ENCODE peak calls at places on chromosomes 11 and 22, in six cellular contexts. One of them, this sample, is unnamed.

GRCh38 chr22:46000081-46001027 is 23.4 kb upstream of the WNT7B start:
- DNase-seq in fibroblast of lung: no peak
- DNase-seq in fibroblast of mammary gland: no peak
- DNase-seq in AG10803: no peak
- DNase-seq in right lobe of liver: peak
- DNase-seq in HCT116: no peak
- DNase-seq in this sample: no peak

GRCh38 chr11:11076276-11076675 is 218.4 kb upstream of the ZBED5 start:
- DNase-seq in AG10803: no peak
- DNase-seq in fibroblast of mammary gland: no peak
- DNase-seq in right lobe of liver: no peak
- DNase-seq in fibroblast of lung: no peak
- DNase-seq in HCT116: no peak
- DNase-seq in this sample: no peak

GRCh38 chr11:105244157-105244820 is 104.7 kb upstream of the CARD18 start:
- DNase-seq in right lobe of liver: no peak
- DNase-seq in HCT116: peak
- DNase-seq in fibroblast of mammary gland: peak
- DNase-seq in fibroblast of lung: peak
- DNase-seq in AG10803: peak
- DNase-seq in this sample: peak

GRCh38 chr22:46148336-46148735 is 2.0 kb upstream of the PPARA start:
- DNase-seq in AG10803: no peak
- DNase-seq in HCT116: no peak
- DNase-seq in right lobe of liver: peak
- DNase-seq in fibroblast of mammary gland: no peak
- DNase-seq in fibroblast of lung: no peak
- DNase-seq in this sample: no peak

GRCh38 chr11:1073261-1073724 is 1.4 kb upstream of the MUC2 start:
- DNase-seq in fibroblast of lung: peak
- DNase-seq in AG10803: peak
- DNase-seq in HCT116: peak
- DNase-seq in fibroblast of mammary gland: peak
- DNase-seq in right lobe of liver: peak
- DNase-seq in this sample: no peak

GRCh38 chr11:129418039-129418438 is 42.4 kb downstream of the BARX2 start:
- DNase-seq in fibroblast of mammary gland: no peak
- DNase-seq in right lobe of liver: no peak
- DNase-seq in AG10803: no peak
- DNase-seq in fibroblast of lung: no peak
- DNase-seq in HCT116: no peak
- DNase-seq in this sample: no peak

GRCh38 chr22:19554834-19555404 is 30.7 kb upstream of the CLDN5 start:
- DNase-seq in AG10803: peak
- DNase-seq in fibroblast of lung: peak
- DNase-seq in fibroblast of mammary gland: peak
- DNase-seq in HCT116: peak
- DNase-seq in right lobe of liver: no peak
- DNase-seq in this sample: no peak

GRCh38 chr11:126534141-126534805 is 178.8 kb downstream of the ST3GAL4 start:
- DNase-seq in fibroblast of lung: no peak
- DNase-seq in right lobe of liver: no peak
- DNase-seq in HCT116: no peak
- DNase-seq in fibroblast of mammary gland: no peak
- DNase-seq in AG10803: no peak
- DNase-seq in this sample: no peak

GRCh38 chr11:112693781-112694180 is 267.4 kb upstream of the NCAM1 start:
- DNase-seq in fibroblast of lung: no peak
- DNase-seq in fibroblast of mammary gland: no peak
- DNase-seq in AG10803: no peak
- DNase-seq in HCT116: no peak
- DNase-seq in right lobe of liver: no peak
- DNase-seq in this sample: no peak

GRCh38 chr11:61616443-61616842 is 35.6 kb upstream of the SYT7 start:
- DNase-seq in right lobe of liver: no peak
- DNase-seq in HCT116: no peak
- DNase-seq in fibroblast of lung: peak
- DNase-seq in AG10803: peak
- DNase-seq in fibroblast of mammary gland: peak
- DNase-seq in this sample: no peak

GRCh38 chr22:23356094-23356493 is 175.8 kb downstream of the BCR start:
- DNase-seq in AG10803: no peak
- DNase-seq in right lobe of liver: no peak
- DNase-seq in fibroblast of lung: no peak
- DNase-seq in fibroblast of mammary gland: no peak
- DNase-seq in HCT116: no peak
- DNase-seq in this sample: no peak

GRCh38 chr22:48840112-48840949 is 987.3 kb downstream of the BRD1 start:
- DNase-seq in fibroblast of lung: no peak
- DNase-seq in AG10803: no peak
- DNase-seq in fibroblast of mammary gland: no peak
- DNase-seq in HCT116: no peak
- DNase-seq in right lobe of liver: peak
- DNase-seq in this sample: no peak

GRCh38 chr22:42074153-42074750 is at the start of gene PHETA2:
- DNase-seq in right lobe of liver: no peak
- DNase-seq in HCT116: no peak
- DNase-seq in fibroblast of lung: peak
- DNase-seq in fibroblast of mammary gland: peak
- DNase-seq in AG10803: peak
- DNase-seq in this sample: no peak

GRCh38 chr22:42073568-42074152 is 388 bp upstream of the PHETA2 start:
- DNase-seq in AG10803: no peak
- DNase-seq in HCT116: no peak
- DNase-seq in fibroblast of lung: no peak
- DNase-seq in right lobe of liver: no peak
- DNase-seq in fibroblast of mammary gland: no peak
- DNase-seq in this sample: no peak

GRCh38 chr22:42072606-42073330 is 1.3 kb upstream of the PHETA2 start:
- DNase-seq in right lobe of liver: no peak
- DNase-seq in AG10803: no peak
- DNase-seq in HCT116: no peak
- DNase-seq in fibroblast of lung: no peak
- DNase-seq in fibroblast of mammary gland: no peak
- DNase-seq in this sample: no peak

GRCh38 chr22:42075277-42075676 is 1.2 kb downstream of the PHETA2 start:
- DNase-seq in fibroblast of lung: no peak
- DNase-seq in right lobe of liver: no peak
- DNase-seq in HCT116: no peak
- DNase-seq in fibroblast of mammary gland: no peak
- DNase-seq in AG10803: no peak
- DNase-seq in this sample: no peak

DNA sequence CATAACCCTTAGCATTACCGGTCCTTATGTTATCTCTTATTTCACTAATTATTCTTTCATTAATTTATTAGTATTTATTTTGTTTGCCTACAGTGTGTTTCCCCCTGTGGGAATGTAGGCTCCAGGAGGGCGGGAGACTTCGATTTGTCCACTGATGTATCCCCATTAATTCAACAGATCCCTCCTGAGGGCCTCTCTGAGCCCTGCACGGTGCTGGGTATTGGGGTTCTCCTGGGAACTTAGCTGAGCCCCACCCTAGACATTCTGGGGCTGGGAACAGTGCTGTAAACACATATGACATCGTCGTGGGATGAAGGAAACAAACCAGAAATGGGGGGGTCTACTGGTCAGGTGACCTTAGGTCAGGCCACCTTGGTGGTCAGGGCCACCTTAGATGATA is 798 bp downstream of the PHETA2 start:
- DNase-seq in HCT116: no peak
- DNase-seq in AG10803: no peak
- DNase-seq in fibroblast of mammary gland: no peak
- DNase-seq in fibroblast of lung: no peak
- DNase-seq in right lobe of liver: no peak
- DNase-seq in this sample: no peak
- H3K4me3 ChIP-seq in HCT116: no peak
- H3K4me3 ChIP-seq in AG10803: peak
- H3K4me3 ChIP-seq in fibroblast of mammary gland: peak
- H3K4me3 ChIP-seq in fibroblast of lung: peak
- H3K4me3 ChIP-seq in right lobe of liver: peak
- H3K4me3 ChIP-seq in this sample: peak

GRCh38 chr11:43986881-43987280 is 44.4 kb downstream of the C11orf96 start:
- DNase-seq in fibroblast of lung: no peak
- DNase-seq in right lobe of liver: no peak
- DNase-seq in fibroblast of mammary gland: no peak
- DNase-seq in AG10803: no peak
- DNase-seq in HCT116: no peak
- DNase-seq in this sample: no peak

GRCh38 chr11:43989162-43989961 is 46.9 kb downstream of the C11orf96 start:
- DNase-seq in HCT116: no peak
- DNase-seq in fibroblast of lung: no peak
- DNase-seq in AG10803: no peak
- DNase-seq in fibroblast of mammary gland: no peak
- DNase-seq in right lobe of liver: no peak
- DNase-seq in this sample: no peak

GRCh38 chr11:43987384-43988039 is 45.1 kb downstream of the C11orf96 start:
- DNase-seq in fibroblast of lung: peak
- DNase-seq in AG10803: peak
- DNase-seq in fibroblast of mammary gland: peak
- DNase-seq in HCT116: no peak
- DNase-seq in right lobe of liver: peak
- DNase-seq in this sample: peak

GRCh38 chr11:43986327-43986726 is 43.9 kb downstream of the C11orf96 start:
- DNase-seq in fibroblast of lung: no peak
- DNase-seq in right lobe of liver: no peak
- DNase-seq in fibroblast of mammary gland: no peak
- DNase-seq in HCT116: no peak
- DNase-seq in AG10803: no peak
- DNase-seq in this sample: no peak

GRCh38 chr11:43988040-43988793 is 45.8 kb downstream of the C11orf96 start:
- DNase-seq in HCT116: no peak
- DNase-seq in right lobe of liver: no peak
- DNase-seq in fibroblast of lung: peak
- DNase-seq in AG10803: no peak
- DNase-seq in fibroblast of mammary gland: peak
- DNase-seq in this sample: no peak
- TF ChIP-seq CTCF in HCT116: peak
- TF ChIP-seq CTCF in right lobe of liver: no peak
- TF ChIP-seq CTCF in fibroblast of lung: peak
- TF ChIP-seq CTCF in AG10803: peak
- TF ChIP-seq CTCF in fibroblast of mammary gland: peak
- TF ChIP-seq CTCF in this sample: no peak

GRCh38 chr11:73189723-73190556 is 28.1 kb upstream of the P2RY2 start:
- DNase-seq in HCT116: no peak
- DNase-seq in fibroblast of lung: no peak
- DNase-seq in AG10803: no peak
- DNase-seq in fibroblast of mammary gland: no peak
- DNase-seq in right lobe of liver: no peak
- DNase-seq in this sample: no peak

GRCh38 chr11:73187854-73188253 is 30.2 kb upstream of the P2RY2 start:
- DNase-seq in fibroblast of mammary gland: no peak
- DNase-seq in AG10803: no peak
- DNase-seq in HCT116: no peak
- DNase-seq in right lobe of liver: no peak
- DNase-seq in fibroblast of lung: no peak
- DNase-seq in this sample: no peak

GRCh38 chr11:73189315-73189714 is 28.8 kb upstream of the P2RY2 start:
- DNase-seq in right lobe of liver: no peak
- DNase-seq in fibroblast of lung: no peak
- DNase-seq in HCT116: no peak
- DNase-seq in AG10803: no peak
- DNase-seq in fibroblast of mammary gland: no peak
- DNase-seq in this sample: no peak

GRCh38 chr11:73186886-73187285 is 31.2 kb upstream of the P2RY2 start:
- DNase-seq in HCT116: no peak
- DNase-seq in AG10803: no peak
- DNase-seq in fibroblast of lung: no peak
- DNase-seq in fibroblast of mammary gland: no peak
- DNase-seq in right lobe of liver: no peak
- DNase-seq in this sample: no peak

GRCh38 chr11:73188301-73188700 is 29.8 kb upstream of the P2RY2 start:
- DNase-seq in fibroblast of lung: no peak
- DNase-seq in right lobe of liver: no peak
- DNase-seq in fibroblast of mammary gland: no peak
- DNase-seq in AG10803: no peak
- DNase-seq in HCT116: no peak
- DNase-seq in this sample: no peak
- H3K4me3 ChIP-seq in fibroblast of lung: no peak
- H3K4me3 ChIP-seq in right lobe of liver: no peak
- H3K4me3 ChIP-seq in fibroblast of mammary gland: no peak
- H3K4me3 ChIP-seq in AG10803: no peak
- H3K4me3 ChIP-seq in HCT116: no peak
- H3K4me3 ChIP-seq in this sample: no peak

DNA sequence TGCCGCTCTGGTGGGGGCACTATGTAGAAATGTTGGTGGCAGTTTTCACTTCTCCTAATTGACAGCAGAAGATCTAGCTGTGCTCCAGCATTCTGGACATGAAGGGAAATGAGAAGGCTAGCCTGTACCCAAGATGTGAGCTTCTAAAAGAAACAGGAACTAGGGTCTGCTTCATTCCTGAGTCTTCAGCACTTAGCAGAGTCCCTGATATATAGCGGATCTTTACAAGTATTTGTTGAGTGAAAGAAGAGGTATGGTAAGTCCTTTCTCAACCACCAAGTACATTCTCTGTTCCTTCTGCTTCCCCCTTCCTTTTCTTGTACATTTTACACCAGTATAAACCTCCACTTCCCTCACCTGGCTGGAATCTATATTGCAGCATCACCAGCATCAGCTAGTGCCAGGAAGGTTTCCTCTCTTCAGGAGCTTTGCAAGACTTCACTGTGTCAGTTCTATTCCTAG is 408.3 kb upstream of the CADM1 start:
- DNase-seq in HCT116: no peak
- DNase-seq in fibroblast of mammary gland: no peak
- DNase-seq in fibroblast of lung: peak
- DNase-seq in right lobe of liver: no peak
- DNase-seq in AG10803: no peak
- DNase-seq in this sample: no peak
- TF ChIP-seq CTCF in HCT116: no peak
- TF ChIP-seq CTCF in fibroblast of mammary gland: no peak
- TF ChIP-seq CTCF in fibroblast of lung: no peak
- TF ChIP-seq CTCF in right lobe of liver: no peak
- TF ChIP-seq CTCF in AG10803: peak
- TF ChIP-seq CTCF in this sample: peak

DNA sequence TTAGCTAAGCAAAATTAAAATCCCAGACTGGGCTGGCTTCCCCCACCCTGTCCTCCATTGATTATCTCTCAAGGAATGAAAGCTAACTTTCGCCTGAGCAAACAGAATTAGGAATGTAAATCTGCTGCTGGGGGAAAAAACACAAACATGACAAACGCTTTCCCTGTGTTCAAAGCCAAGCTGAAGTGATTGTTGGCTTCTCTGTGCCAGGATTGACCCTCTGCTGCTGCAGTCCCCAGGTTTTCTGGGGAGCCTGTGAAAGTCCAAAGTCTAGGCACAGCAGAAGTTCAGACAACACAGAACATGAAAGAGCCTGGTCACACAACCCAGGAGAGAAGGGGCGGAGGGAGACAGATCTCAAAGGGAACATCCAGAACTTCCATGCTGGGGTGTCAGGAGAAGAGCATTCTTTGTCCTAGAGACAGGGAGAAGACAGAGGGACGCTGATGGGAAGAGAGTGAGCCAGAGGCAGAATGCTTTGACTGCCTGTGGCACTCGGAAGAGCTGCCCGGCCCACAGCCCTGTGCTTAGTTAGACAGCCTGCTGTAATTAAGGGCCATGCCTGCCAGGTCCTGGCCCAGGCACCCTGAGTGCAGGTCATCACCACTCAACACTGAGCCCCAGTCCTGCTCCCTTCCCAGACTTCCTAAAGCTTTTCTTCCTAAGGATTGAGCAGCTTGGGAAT is 6.9 kb downstream of the PATZ1 start:
- DNase-seq in AG10803: no peak
- DNase-seq in fibroblast of mammary gland: no peak
- DNase-seq in right lobe of liver: peak
- DNase-seq in fibroblast of lung: no peak
- DNase-seq in HCT116: no peak
- DNase-seq in this sample: no peak
- H3K4me3 ChIP-seq in AG10803: no peak
- H3K4me3 ChIP-seq in fibroblast of mammary gland: no peak
- H3K4me3 ChIP-seq in right lobe of liver: no peak
- H3K4me3 ChIP-seq in fibroblast of lung: no peak
- H3K4me3 ChIP-seq in HCT116: no peak
- H3K4me3 ChIP-seq in this sample: no peak